ENCODE peak calls at places on chromosomes 4 and X, in eight cellular contexts. L is Peyer's patch; I is body of pancreas; C is endodermal cell; H is Jurkat, Clone E6-1; A is fibroblast of lung; J is OCI-LY7; B is fibroblast of villous mesenchyme. R is an unnamed sample.

GRCh38 chr4:16077786-16078185 is 6.0 kb downstream of the PROM1 start:
- DNase-seq in L (no peak), I (no peak), C (no peak), H (no peak), A (no peak), J (no peak), B (no peak), R (no peak)

GRCh38 chr4:53089940-53090729 is 228.0 kb downstream of the RASL11B start:
- DNase-seq in L (no peak), I (no peak), C (no peak), H (no peak), A (peak), J (no peak), B (peak), R (peak)

GRCh38 chr4:7785017-7785416 is 154.6 kb downstream of the AFAP1 start:
- DNase-seq in L (no peak), I (no peak), C (no peak), H (no peak), A (no peak), J (no peak), B (peak), R (no peak)

GRCh38 chr4:123232439-123232838 is 164.2 kb upstream of the SPRY1 start:
- DNase-seq in L (no peak), I (no peak), C (no peak), H (no peak), A (peak), J (no peak), B (peak), R (no peak)

GRCh38 chr4:85861064-85861767 is 386.3 kb downstream of the ARHGAP24 start:
- DNase-seq in L (no peak), I (peak), C (no peak), H (no peak), A (no peak), J (no peak), B (no peak), R (no peak)

GRCh38 chrX:1215123-1215823 is 2.8 kb upstream of the CRLF2 start:
- DNase-seq in L (no peak), I (no peak), C (no peak), H (peak), A (no peak), J (peak), B (no peak), R (no peak)

GRCh38 chr4:109172301-109172700 is 130.2 kb downstream of the COL25A1 start:
- DNase-seq in L (no peak), I (no peak), C (no peak), H (no peak), A (no peak), J (no peak), B (no peak), R (no peak)

GRCh38 chrX:35562395-35562794 is 235.7 kb upstream of the MAGEB16 start:
- DNase-seq in L (no peak), I (no peak), C (peak), H (no peak), A (no peak), J (no peak), B (no peak), R (no peak)

GRCh38 chr4:145496292-145496691 is 14.6 kb downstream of the SMAD1 start:
- DNase-seq in L (no peak), I (no peak), C (no peak), H (no peak), A (no peak), J (no peak), B (no peak), R (no peak)

GRCh38 chr4:82677327-82677726 is 115.5 kb upstream of the TMEM150C start:
- DNase-seq in L (no peak), I (no peak), C (no peak), H (no peak), A (no peak), J (no peak), B (no peak), R (no peak)

GRCh38 chr4:15774020-15774420 is 4.1 kb upstream of the CD38 start:
- DNase-seq in L (no peak), I (no peak), C (no peak), H (no peak), A (no peak), J (no peak), B (no peak), R (no peak)

GRCh38 chr4:122047706-122048425 is 96.0 kb upstream of the TRPC3 start:
- DNase-seq in L (no peak), I (no peak), C (no peak), H (no peak), A (no peak), J (no peak), B (no peak), R (no peak)

GRCh38 chrX:49040376-49040955 is 2.7 kb downstream of the TFE3 start:
- DNase-seq in L (no peak), I (no peak), C (no peak), H (no peak), A (peak), J (no peak), B (no peak), R (peak)

GRCh38 chrX:49155900-49156837 is 6.4 kb upstream of the MAGIX start:
- DNase-seq in L (peak), I (peak), C (peak), H (peak), A (peak), J (peak), B (peak), R (peak)

GRCh38 chr4:139785356-139785755 is 119.7 kb downstream of the MGST2 start:
- DNase-seq in L (no peak), I (no peak), C (no peak), H (no peak), A (no peak), J (no peak), B (no peak), R (no peak)

GRCh38 chrX:38452603-38453002 is 100.2 kb downstream of the OTC start:
- DNase-seq in L (no peak), I (no peak), C (no peak), H (no peak), A (no peak), J (no peak), B (no peak), R (no peak)
- H3K4me3 ChIP-seq in L (no peak), I (no peak), C (no peak), H (no peak), A (no peak), J (no peak), B (no peak), R (no peak)

DNA sequence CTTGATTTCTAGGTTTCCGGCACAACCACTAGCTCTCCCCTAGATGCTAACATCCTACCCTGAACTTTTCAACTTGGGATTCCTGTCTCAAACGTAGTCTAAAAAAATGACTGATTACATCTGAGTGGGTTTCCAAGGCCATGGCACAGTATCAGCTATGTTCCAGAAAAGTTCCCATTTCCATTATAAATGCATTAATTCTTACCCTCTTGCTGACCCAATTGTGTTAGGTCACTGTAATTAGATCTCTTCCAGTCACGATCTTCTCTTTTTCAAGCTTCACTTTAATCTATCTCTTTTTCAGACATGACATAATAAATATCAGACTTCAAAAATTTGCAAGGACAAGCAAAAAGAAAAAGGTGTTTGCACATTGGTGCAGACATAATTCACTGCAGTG is 50.6 kb upstream of the PDE5A start:
- DNase-seq in L (no peak), I (no peak), C (no peak), H (no peak), A (peak), J (no peak), B (no peak), R (no peak)
- H3K4me3 ChIP-seq in L (no peak), I (no peak), C (no peak), H (no peak), A (peak), J (no peak), B (no peak), R (no peak)

GRCh38 chr4:116866116-116866515 is 219.3 kb downstream of the TRAM1L1 start:
- DNase-seq in L (no peak), I (no peak), C (no peak), H (no peak), A (no peak), J (no peak), B (no peak), R (no peak)
- H3K4me3 ChIP-seq in L (no peak), I (no peak), C (no peak), H (no peak), A (no peak), J (no peak), B (no peak), R (no peak)

DNA sequence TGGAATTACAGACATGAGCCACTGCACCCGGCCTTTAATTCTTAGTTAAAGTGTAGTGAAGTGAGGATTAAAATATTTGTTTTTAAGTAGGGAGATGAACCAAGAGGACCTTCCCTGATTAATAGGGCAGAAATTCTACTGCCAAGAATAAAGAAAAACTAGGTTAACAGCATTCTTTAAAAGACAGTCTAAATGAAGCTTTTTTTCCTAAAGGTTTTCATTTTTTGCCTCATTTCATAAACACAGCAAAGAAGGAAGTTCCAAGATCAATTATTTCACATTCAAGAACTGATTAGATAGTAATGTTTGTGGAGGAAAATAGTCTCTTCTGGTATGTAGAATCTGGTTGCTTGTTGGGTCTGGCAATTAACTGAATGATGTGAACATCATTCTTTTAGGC is 112.1 kb upstream of the ARSJ start:
- DNase-seq in L (no peak), I (no peak), C (no peak), H (no peak), A (no peak), J (no peak), B (no peak), R (no peak)
- H3K4me3 ChIP-seq in L (no peak), I (no peak), C (no peak), H (no peak), A (no peak), J (no peak), B (no peak), R (no peak)

GRCh38 chr4:113975578-113975977 is 3.9 kb downstream of the ARSJ start:
- DNase-seq in L (no peak), I (no peak), C (no peak), H (no peak), A (no peak), J (no peak), B (no peak), R (no peak)
- H3K4me3 ChIP-seq in L (no peak), I (no peak), C (no peak), H (no peak), A (peak), J (no peak), B (peak), R (peak)

DNA sequence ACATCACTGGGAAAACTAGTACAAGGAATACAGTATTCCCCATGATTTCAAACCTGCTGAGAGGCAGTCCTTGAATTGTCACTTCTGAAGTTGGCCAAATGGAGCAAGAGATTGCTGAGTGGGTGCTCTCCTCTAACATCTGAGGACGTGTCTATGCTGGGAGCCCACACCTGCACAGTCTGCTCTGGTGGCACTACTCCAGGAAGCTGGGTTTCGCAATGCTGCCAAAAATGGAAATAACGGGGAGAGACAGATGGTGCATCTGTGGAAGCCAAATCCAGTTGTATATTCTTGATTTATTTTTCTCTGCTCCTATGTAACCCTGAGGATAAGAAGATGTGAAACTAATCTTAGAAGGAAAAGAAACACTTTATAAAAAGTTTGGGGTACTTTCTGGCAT is 240.1 kb upstream of the CTSO start:
- DNase-seq in L (no peak), I (peak), C (no peak), H (no peak), A (peak), J (no peak), B (peak), R (no peak)
- H3K4me3 ChIP-seq in L (no peak), I (no peak), C (no peak), H (no peak), A (no peak), J (no peak), B (no peak), R (no peak)

GRCh38 chrX:101291204-101291603 is at the start of gene TAF7L:
- DNase-seq in L (peak), I (peak), C (no peak), H (no peak), A (peak), J (no peak), B (no peak), R (no peak)
- H3K4me3 ChIP-seq in L (peak), I (no peak), C (no peak), H (no peak), A (peak), J (no peak), B (peak), R (peak)

GRCh38 chr4:131258361-131258760 is 1890.7 kb upstream of the PCDH10 start:
- DNase-seq in L (no peak), I (no peak), C (no peak), H (no peak), A (no peak), J (no peak), B (no peak), R (no peak)

GRCh38 chr4:131257241-131257640 is 1891.9 kb upstream of the PCDH10 start:
- DNase-seq in L (no peak), I (no peak), C (no peak), H (no peak), A (no peak), J (no peak), B (no peak), R (no peak)
- H3K4me3 ChIP-seq in L (no peak), I (no peak), C (no peak), H (no peak), A (no peak), J (no peak), B (no peak), R (no peak)

GRCh38 chr4:184424993-184425758 is 49.2 kb downstream of the IRF2 start:
- DNase-seq in L (no peak), I (no peak), C (no peak), H (no peak), A (peak), J (no peak), B (peak), R (no peak)
- H3K4me3 ChIP-seq in L (no peak), I (no peak), C (no peak), H (no peak), A (no peak), J (no peak), B (no peak), R (no peak)

GRCh38 chrX:77446840-77447239 is 349 bp upstream of the FGF16 start:
- DNase-seq in L (no peak), I (peak), C (peak), H (no peak), A (peak), J (no peak), B (peak), R (no peak)

GRCh38 chrX:77448170-77448569 is 981 bp downstream of the FGF16 start:
- DNase-seq in L (no peak), I (no peak), C (no peak), H (no peak), A (no peak), J (no peak), B (no peak), R (no peak)

GRCh38 chrX:77450415-77450814 is 3.2 kb downstream of the FGF16 start:
- DNase-seq in L (no peak), I (no peak), C (no peak), H (no peak), A (no peak), J (no peak), B (no peak), R (no peak)

GRCh38 chrX:77446029-77446585 is 1.1 kb upstream of the FGF16 start:
- DNase-seq in L (peak), I (peak), C (peak), H (no peak), A (no peak), J (no peak), B (peak), R (no peak)

DNA sequence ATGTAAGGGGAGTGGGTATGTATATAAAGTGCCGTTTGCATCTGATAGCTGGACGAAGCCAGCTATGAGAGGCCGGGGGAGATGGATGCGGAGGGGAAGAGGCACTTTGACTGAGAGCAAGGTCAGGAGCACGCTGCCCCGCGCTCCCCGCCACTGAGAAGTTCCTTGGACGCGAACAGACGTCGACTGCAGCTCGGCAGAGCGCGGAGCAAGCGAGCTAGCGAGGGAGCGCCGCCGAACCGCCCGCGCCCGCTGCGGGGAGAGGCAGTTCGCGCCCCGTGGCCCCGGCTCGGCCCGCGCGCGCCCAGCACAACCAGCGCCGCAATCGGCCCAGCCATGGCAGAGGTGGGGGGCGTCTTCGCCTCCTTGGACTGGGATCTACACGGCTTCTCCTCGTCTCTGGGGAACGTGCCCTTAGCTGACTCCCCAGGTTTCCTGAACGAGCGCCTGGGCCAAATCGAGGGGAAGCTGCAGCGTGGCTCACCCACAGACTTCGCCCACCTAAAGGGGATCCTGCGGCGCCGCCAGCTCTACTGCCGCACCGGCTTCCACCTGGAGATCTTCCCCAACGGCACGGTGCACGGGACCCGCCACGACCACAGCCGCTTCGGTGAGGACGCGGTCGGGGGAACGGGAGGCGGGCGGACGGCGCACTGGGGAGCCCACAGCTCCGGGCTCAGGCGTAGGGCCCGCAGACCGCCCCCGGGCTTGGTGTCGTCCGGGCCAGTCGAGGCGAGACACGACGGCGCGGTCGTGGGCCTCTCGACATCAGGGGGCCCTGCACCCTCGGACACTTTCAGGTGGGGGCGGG is at the start of gene FGF16:
- DNase-seq in L (no peak), I (no peak), C (peak), H (no peak), A (no peak), J (no peak), B (peak), R (no peak)
- H3K4me3 ChIP-seq in L (peak), I (no peak), C (peak), H (no peak), A (peak), J (no peak), B (peak), R (peak)

R was measured in skeletal muscle cell.